ENCODE peak calls at places on chromosomes 6 and 20, in nine cellular contexts. V is heart right ventricle, Y is keratinocyte, S is cardiac muscle cell, Q is K562, J is gastrocnemius medialis, F is ovary, R is heart left ventricle, L is uterus. U is an unnamed sample. For H3K4me1 and H3K9me3, the result is how much of the 10 kb centered on the place peaks cover.

GRCh38 chr6:74805841-74806696 is 399.8 kb downstream of the COL12A1 start:
- DNase-seq in Y (no peak), R (peak), S (no peak), V (no peak), J (no peak), F (peak), L (peak), Q (no peak), U (no peak)

GRCh38 chr6:70547313-70547712 is 19.4 kb upstream of the SDHAF4 start:
- DNase-seq in V (no peak), Q (no peak), Y (no peak), S (peak), F (no peak), J (no peak), R (no peak), L (no peak), U (no peak)

GRCh38 chr6:66128676-66129075 is 421.6 kb upstream of the EYS start:
- DNase-seq in S (no peak), V (no peak), R (no peak), Y (no peak), Q (no peak), F (no peak), L (no peak), J (no peak), U (no peak)

GRCh38 chr6:143579703-143580102 is 68.2 kb upstream of the FUCA2 start:
- DNase-seq in L (peak), V (peak), J (no peak), F (no peak), R (no peak), S (no peak), Q (no peak), Y (peak), U (no peak)

GRCh38 chr6:31586013-31586412 is at the start of gene LST1:
- DNase-seq in S (no peak), V (no peak), L (no peak), Q (no peak), R (peak), J (no peak), Y (no peak), F (no peak), U (no peak)

GRCh38 chr6:157380779-157381561 is at the start of gene ZDHHC14:
- DNase-seq in S (peak), R (peak), J (peak), Q (peak), F (peak), L (peak), V (peak), Y (peak), U (peak)

GRCh38 chr6:30883743-30884520 is at the start of gene DDR1:
- DNase-seq in S (peak), R (peak), L (peak), Q (peak), Y (peak), J (peak), F (peak), V (peak), U (peak)

GRCh38 chr20:23629542-23630391 is 8.0 kb downstream of the CST3 start:
- DNase-seq in J (no peak), V (no peak), Q (no peak), S (no peak), R (no peak), F (no peak), Y (no peak), L (no peak), U (no peak)

GRCh38 chr6:113412589-113413367 is 444.4 kb upstream of the MARCKS start:
- DNase-seq in F (no peak), Q (no peak), R (no peak), Y (no peak), J (no peak), L (no peak), S (no peak), V (no peak), U (no peak)

GRCh38 chr6:11854418-11855165 is 76.0 kb upstream of the ADTRP start:
- DNase-seq in S (no peak), J (no peak), R (no peak), F (no peak), Q (peak), Y (no peak), V (no peak), L (no peak), U (no peak)

GRCh38 chr6:41257369-41258195 is 28.9 kb downstream of the TREM1 start:
- DNase-seq in Y (no peak), V (no peak), L (peak), Q (no peak), R (no peak), S (no peak), J (no peak), F (peak), U (no peak)

GRCh38 chr6:137148291-137149076 is 25.0 kb downstream of the IL22RA2 start:
- DNase-seq in V (no peak), J (peak), F (no peak), L (no peak), Y (no peak), S (no peak), R (no peak), Q (no peak), U (no peak)

GRCh38 chr20:47205577-47206123 is 150.8 kb downstream of the ZMYND8 start:
- DNase-seq in R (peak), Y (no peak), Q (peak), V (peak), F (no peak), J (peak), L (no peak), S (peak), U (peak)

GRCh38 chr6:114051031-114051430 is 80.1 kb upstream of the HDAC2 start:
- DNase-seq in V (no peak), L (no peak), J (no peak), Q (no peak), Y (no peak), R (no peak), F (no peak), S (no peak), U (no peak)

GRCh38 chr6:127366281-127367022 is 23.0 kb upstream of the ECHDC1 start:
- DNase-seq in L (no peak), V (no peak), Q (peak), F (no peak), S (no peak), Y (peak), R (no peak), J (no peak), U (peak)

GRCh38 chr6:41197234-41197633 is 3.7 kb downstream of the TREML2 start:
- DNase-seq in S (no peak), Q (no peak), F (no peak), R (no peak), L (no peak), J (no peak), V (no peak), Y (no peak), U (no peak)

GRCh38 chr6:146040360-146040759 is 11.5 kb downstream of the GRM1 start:
- DNase-seq in S (no peak), Y (no peak), L (no peak), F (no peak), Q (no peak), V (no peak), J (no peak), R (no peak), U (no peak)

DNA sequence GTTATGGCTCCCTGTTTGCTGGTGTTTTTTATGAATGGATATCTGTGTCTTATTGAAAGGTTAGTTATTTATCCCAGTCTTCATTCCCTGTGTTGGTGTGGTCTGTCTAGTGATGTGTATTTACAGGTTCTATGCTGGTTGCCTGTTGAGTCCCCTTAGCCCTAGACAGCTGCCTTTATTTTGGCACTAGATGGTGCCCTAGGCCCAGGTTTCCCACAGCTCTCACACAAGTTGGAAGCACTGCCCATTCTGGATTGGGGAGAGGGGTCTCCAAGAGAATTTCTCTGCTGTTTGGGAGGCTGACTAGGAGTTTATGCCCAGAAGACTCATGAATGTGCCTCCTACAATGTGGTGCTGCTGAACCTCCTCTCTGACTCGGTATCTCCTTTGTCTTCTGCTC is 12.4 kb downstream of the GRM1 start:
- DNase-seq in J (no peak), F (no peak), L (no peak), Q (peak), R (no peak), S (peak), Y (no peak), V (no peak), U (no peak)
- TF ChIP-seq CTCF in J (no peak), F (no peak), L (no peak), Q (peak), R (peak), S (peak), Y (peak), V (peak), U (no peak)

GRCh38 chr6:90643366-90643765 is 56.5 kb upstream of the MAP3K7 start:
- DNase-seq in Q (no peak), F (no peak), Y (no peak), S (no peak), V (no peak), J (no peak), R (no peak), L (no peak), U (no peak)
- H3K4me1 ChIP-seq in Q (under half), F (under half), Y (under half), S (under half), V (under half), J (under half), R (under half), L (under half), U (under half)

GRCh38 chr6:40181367-40181766 is 247.1 kb upstream of the MOCS1 start:
- DNase-seq in L (no peak), S (no peak), F (no peak), R (no peak), Q (no peak), V (no peak), Y (no peak), J (no peak), U (no peak)
- H3K9me3 ChIP-seq in L (under half), S (under half), F (under half), R (under half), Q (under half), V (under half), Y (under half), J (under half), U (under half)

DNA sequence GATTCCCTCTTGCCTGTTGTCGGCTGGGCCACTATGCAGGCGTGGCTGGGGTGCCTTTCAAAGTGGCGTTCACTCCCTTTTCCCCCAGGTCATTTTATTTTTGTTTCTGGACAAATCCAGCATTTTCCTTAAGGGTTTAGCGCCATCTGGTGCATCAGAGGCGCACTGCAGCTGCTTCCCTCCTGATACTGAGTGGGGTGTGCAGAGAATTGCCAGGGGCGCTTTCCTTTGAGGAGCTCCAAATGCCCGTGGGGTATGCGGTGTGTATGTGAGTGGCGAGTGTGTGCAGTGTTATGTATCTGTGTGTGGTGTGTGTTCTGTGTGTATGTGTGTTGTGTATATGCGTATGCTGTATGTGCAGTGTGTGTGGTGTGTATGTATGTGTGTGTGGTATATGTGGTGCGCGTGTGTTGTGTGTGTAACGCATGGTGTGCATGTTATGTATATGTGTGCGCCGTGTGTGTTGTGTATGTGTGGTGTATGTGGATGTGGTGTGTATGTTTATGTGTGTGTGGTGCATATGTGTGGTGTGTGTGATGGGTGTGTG is 100.1 kb upstream of the AGPAT4 start:
- DNase-seq in S (peak), F (peak), Q (peak), Y (no peak), L (peak), R (peak), J (no peak), V (peak), U (peak)
- TF ChIP-seq CTCF in S (peak), F (peak), Q (peak), Y (peak), L (peak), R (peak), J (peak), V (peak), U (peak)

GRCh38 chr6:115468272-115469005 is 592.3 kb downstream of the FRK start:
- DNase-seq in R (no peak), Q (no peak), L (no peak), Y (no peak), S (no peak), J (no peak), V (no peak), F (no peak), U (no peak)
- H3K4me1 ChIP-seq in R (under half), Q (under half), L (under half), Y (under half), S (under half), J (under half), V (under half), F (under half), U (under half)

DNA sequence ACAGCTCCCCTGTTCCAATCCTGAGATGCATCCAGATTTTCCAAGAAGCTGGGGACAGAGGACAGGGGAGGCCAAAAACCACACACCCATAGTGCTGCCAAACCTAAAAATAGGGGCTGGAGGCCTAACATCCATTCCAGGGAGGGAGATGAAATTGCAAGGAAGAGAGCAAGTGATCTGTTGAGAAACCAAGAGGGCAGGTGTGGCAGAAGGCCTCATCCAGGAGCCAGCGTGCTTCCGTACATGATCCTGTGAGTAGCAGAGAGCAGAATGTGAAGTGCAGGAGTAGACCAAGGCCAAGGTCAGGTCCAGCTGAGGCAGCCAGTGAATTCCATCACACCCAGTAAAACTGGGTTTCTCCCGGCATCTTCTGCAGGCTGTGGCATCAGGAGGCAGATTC is 167.7 kb upstream of the RIN2 start:
- DNase-seq in S (no peak), Y (no peak), J (no peak), V (no peak), F (peak), L (no peak), R (no peak), Q (no peak), U (no peak)
- H3K9me3 ChIP-seq in S (under half), Y (under half), J (under half), V (under half), F (under half), L (under half), R (under half), Q (under half), U (under half)

GRCh38 chr6:35142578-35142977 is 1.4 kb upstream of the TCP11 start:
- DNase-seq in L (no peak), V (no peak), S (no peak), J (no peak), R (no peak), F (no peak), Q (no peak), Y (no peak), U (no peak)
- TF ChIP-seq CTCF in L (no peak), V (no peak), S (no peak), J (no peak), R (no peak), F (no peak), Q (no peak), Y (no peak), U (no peak)

GRCh38 chr6:75853796-75854195 is 104.8 kb downstream of the MYO6 start:
- DNase-seq in V (no peak), F (no peak), Y (no peak), S (no peak), L (no peak), Q (no peak), J (no peak), R (no peak), U (no peak)
- H3K4me1 ChIP-seq in V (under half), F (under half), Y (under half), S (under half), L (under half), Q (under half), J (under half), R (under half), U (under half)

GRCh38 chr20:58577871-58578615 is 62.8 kb upstream of the APCDD1L start:
- DNase-seq in Y (no peak), Q (no peak), F (no peak), J (no peak), R (no peak), S (no peak), L (no peak), V (no peak), U (no peak)
- H3K9me3 ChIP-seq in Y (under half), Q (under half), F (under half), J (under half), R (under half), S (under half), L (under half), V (under half), U (under half)

GRCh38 chr6:57267586-57268293 is 45.6 kb upstream of the RAB23 start:
- DNase-seq in S (peak), Y (peak), F (peak), R (no peak), V (no peak), Q (peak), J (no peak), L (no peak), U (peak)
- TF ChIP-seq CTCF in S (peak), Y (peak), F (no peak), R (peak), V (peak), Q (peak), J (no peak), L (no peak), U (peak)